ENCODE peak calls at places on chromosomes 11 and 22, in seven cellular contexts. L is tibial nerve, X is ovary, W is suprapubic skin, Q is transverse colon, K is body of pancreas, B is sigmoid colon. N is an unnamed sample.

GRCh38 chr11:34145847-34146381 is 40.5 kb downstream of the NAT10 start:
- DNase-seq in K (no peak), B (no peak), L (no peak), X (no peak), Q (no peak), W (no peak), N (no peak)

GRCh38 chr22:38869663-38870062 is 2.4 kb downstream of the CBX6 start:
- DNase-seq in X (no peak), W (peak), B (peak), Q (no peak), L (no peak), K (no peak), N (no peak)

GRCh38 chr11:34650528-34650927 is 29.6 kb downstream of the EHF start:
- DNase-seq in L (no peak), K (no peak), B (no peak), Q (no peak), X (no peak), W (no peak), N (no peak)

GRCh38 chr11:96905084-96905641 is 515.4 kb downstream of the JRKL start:
- DNase-seq in L (no peak), W (no peak), B (no peak), K (no peak), Q (no peak), X (no peak), N (no peak)

GRCh38 chr11:10930224-10930960 is 72.5 kb upstream of the ZBED5 start:
- DNase-seq in K (no peak), B (no peak), W (no peak), Q (peak), X (no peak), L (no peak), N (peak)

GRCh38 chr22:20397498-20397897 is 3.5 kb downstream of the ZNF74 start:
- DNase-seq in K (no peak), W (no peak), X (no peak), B (no peak), Q (no peak), L (no peak), N (no peak)

GRCh38 chr22:34861787-34862186 is 204.2 kb upstream of the ISX start:
- DNase-seq in K (no peak), B (no peak), Q (no peak), X (no peak), W (no peak), L (no peak), N (no peak)

GRCh38 chr11:38014405-38014804 is 1416.4 kb upstream of the RAG2 start:
- DNase-seq in X (no peak), Q (no peak), W (no peak), B (no peak), K (no peak), L (no peak), N (no peak)

GRCh38 chr11:126431401-126432064 is 76.0 kb downstream of the ST3GAL4 start:
- DNase-seq in X (peak), B (peak), Q (peak), W (peak), K (peak), L (no peak), N (no peak)

GRCh38 chr11:27722117-27722844 is 22.0 kb upstream of the BDNF start:
- DNase-seq in W (no peak), Q (peak), L (no peak), B (no peak), K (no peak), X (no peak), N (no peak)

GRCh38 chr11:76172583-76172982 is 33.7 kb downstream of the WNT11 start:
- DNase-seq in Q (no peak), L (no peak), X (no peak), K (no peak), W (no peak), B (no peak), N (no peak)

GRCh38 chr11:27837895-27838563 is 137.8 kb upstream of the BDNF start:
- DNase-seq in K (no peak), X (no peak), B (no peak), Q (no peak), W (no peak), L (no peak), N (no peak)

GRCh38 chr22:46829140-46829891 is 66.9 kb downstream of the TBC1D22A start:
- DNase-seq in Q (no peak), B (no peak), X (no peak), L (no peak), W (no peak), K (no peak), N (no peak)

GRCh38 chr22:38315801-38316339 is 1.4 kb downstream of the CSNK1E start:
- DNase-seq in K (no peak), B (no peak), L (no peak), Q (no peak), W (no peak), X (no peak), N (no peak)

GRCh38 chr22:42820075-42820763 is 36.9 kb downstream of the ARFGAP3 start:
- DNase-seq in B (no peak), Q (no peak), K (no peak), X (no peak), W (no peak), L (no peak), N (no peak)

GRCh38 chr11:118145285-118146227 is 7.1 kb downstream of the SCN4B start:
- DNase-seq in K (peak), X (peak), B (peak), W (peak), L (peak), Q (peak), N (peak)

GRCh38 chr22:23894710-23895598 is 771 bp downstream of the MIF start:
- DNase-seq in B (peak), K (peak), X (peak), W (peak), Q (peak), L (peak), N (peak)

GRCh38 chr11:132158091-132158490 is 787.7 kb downstream of the NTM start:
- DNase-seq in B (no peak), W (no peak), L (no peak), Q (no peak), X (no peak), K (peak), N (no peak)

GRCh38 chr11:7197469-7197868 is 54.2 kb upstream of the SYT9 start:
- DNase-seq in X (no peak), K (no peak), L (no peak), W (no peak), B (no peak), Q (no peak), N (no peak)

GRCh38 chr11:60389279-60389910 is 6.9 kb upstream of the MS4A14 start:
- DNase-seq in L (no peak), X (no peak), Q (no peak), W (no peak), B (no peak), K (peak), N (no peak)

GRCh38 chr11:19426022-19426718 is 185.4 kb upstream of the E2F8 start:
- DNase-seq in B (no peak), Q (no peak), K (no peak), X (no peak), W (no peak), L (no peak), N (no peak)

GRCh38 chr22:39173787-39174497 is 21.5 kb upstream of the CBX7 start:
- DNase-seq in K (no peak), W (no peak), X (no peak), L (no peak), Q (peak), B (no peak), N (peak)

GRCh38 chr22:36546092-36546804 is 17.3 kb upstream of the EIF3D start:
- DNase-seq in X (no peak), L (no peak), K (peak), B (no peak), W (no peak), Q (peak), N (no peak)

GRCh38 chr11:62133328-62134065 is 9.7 kb downstream of the INCENP start:
- DNase-seq in Q (no peak), W (peak), X (no peak), K (no peak), B (no peak), L (no peak), N (no peak)

GRCh38 chr22:46584081-46584903 is 35.9 kb upstream of the GRAMD4 start:
- DNase-seq in K (no peak), Q (no peak), L (no peak), B (peak), W (peak), X (no peak), N (no peak)

GRCh38 chr22:39906207-39906606 is 5.3 kb downstream of the GRAP2 start:
- DNase-seq in L (no peak), W (no peak), Q (no peak), X (no peak), K (no peak), B (no peak), N (no peak)

GRCh38 chr22:22593964-22594656 is 35.0 kb upstream of the PRAME start:
- DNase-seq in W (no peak), K (peak), Q (peak), L (peak), X (no peak), B (no peak), N (peak)

GRCh38 chr11:21429401-21429800 is 760.0 kb downstream of the NELL1 start:
- DNase-seq in X (no peak), W (no peak), Q (no peak), K (no peak), B (no peak), L (no peak), N (no peak)

GRCh38 chr22:48576333-48577013 is 1251.2 kb downstream of the BRD1 start:
- DNase-seq in X (no peak), L (no peak), Q (no peak), K (no peak), B (no peak), W (no peak), N (no peak)

GRCh38 chr11:126991596-126991995 is 9.0 kb downstream of the KIRREL3 start:
- DNase-seq in B (no peak), K (no peak), X (no peak), W (no peak), Q (no peak), L (no peak), N (no peak)

GRCh38 chr11:75602916-75603315 is 40.9 kb downstream of the SERPINH1 start:
- DNase-seq in L (no peak), X (no peak), W (no peak), B (no peak), Q (no peak), K (no peak), N (no peak)

GRCh38 chr22:27094633-27095308 is 437.4 kb downstream of the MIAT start:
- DNase-seq in B (peak), X (no peak), Q (no peak), L (no peak), W (no peak), K (no peak), N (no peak)

GRCh38 chr11:1437500-1437899 is 47.8 kb downstream of the BRSK2 start:
- DNase-seq in L (no peak), B (no peak), X (no peak), W (no peak), K (peak), Q (no peak), N (no peak)

GRCh38 chr11:44575962-44576361 is 10.5 kb downstream of the CD82 start:
- DNase-seq in K (no peak), X (no peak), L (no peak), Q (no peak), B (no peak), W (no peak), N (no peak)

GRCh38 chr11:44579172-44579804 is 13.8 kb downstream of the CD82 start:
- DNase-seq in L (no peak), Q (no peak), K (no peak), X (no peak), B (no peak), W (no peak), N (no peak)

GRCh38 chr11:44575288-44575672 is 9.8 kb downstream of the CD82 start:
- DNase-seq in W (no peak), K (no peak), X (peak), B (no peak), L (no peak), Q (no peak), N (no peak)

GRCh38 chr11:44578279-44578678 is 12.8 kb downstream of the CD82 start:
- DNase-seq in Q (no peak), X (no peak), K (no peak), B (no peak), L (no peak), W (no peak), N (no peak)

GRCh38 chr11:44577231-44577834 is 11.9 kb downstream of the CD82 start:
- DNase-seq in Q (no peak), X (no peak), B (no peak), K (no peak), L (no peak), W (no peak), N (no peak)
- TF ChIP-seq POLR2A in Q (no peak), X (no peak), B (no peak), K (no peak), L (no peak), W (no peak), N (no peak)

GRCh38 chr11:65918211-65919150 is at the start of gene C11orf68:
- DNase-seq in Q (no peak), L (no peak), K (peak), B (peak), X (peak), W (peak), N (no peak)
- TF ChIP-seq POLR2A in Q (no peak), L (peak), K (no peak), B (no peak), X (peak), W (no peak), N (peak)

DNA sequence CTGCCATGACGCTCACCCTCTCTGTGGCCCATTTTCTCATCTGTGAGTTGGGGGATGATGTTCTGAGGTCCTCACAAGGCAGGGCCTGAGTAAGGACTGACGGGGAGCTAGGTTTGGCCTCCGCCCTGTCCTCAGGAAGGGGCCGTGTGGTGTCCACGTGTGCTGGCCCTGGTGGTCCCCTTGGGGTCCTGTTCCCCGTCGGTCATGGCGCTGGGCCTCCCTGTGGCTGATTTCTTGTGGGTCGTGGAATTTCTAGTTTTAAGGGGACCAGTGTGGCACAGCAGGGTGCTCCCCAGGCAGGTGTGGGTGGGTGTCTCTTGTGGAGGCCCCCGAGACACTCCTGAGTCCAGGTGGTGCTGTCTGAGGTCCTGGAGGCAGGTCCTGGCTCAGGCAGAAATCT is 5.9 kb downstream of the LINC01488 start:
- DNase-seq in Q (no peak), L (no peak), X (no peak), K (no peak), B (no peak), W (no peak), N (no peak)
- TF ChIP-seq POLR2A in Q (no peak), L (no peak), X (no peak), K (no peak), B (no peak), W (no peak), N (no peak)

GRCh38 chr11:123091541-123091940 is 29.6 kb upstream of the HSPA8 start:
- DNase-seq in K (no peak), L (no peak), X (no peak), Q (no peak), W (no peak), B (no peak), N (no peak)

GRCh38 chr11:123093686-123094085 is 31.8 kb upstream of the HSPA8 start:
- DNase-seq in L (no peak), X (no peak), W (no peak), B (no peak), Q (no peak), K (no peak), N (no peak)
- TF ChIP-seq POLR2A in L (no peak), X (no peak), W (no peak), B (no peak), Q (no peak), K (no peak), N (no peak)

DNA sequence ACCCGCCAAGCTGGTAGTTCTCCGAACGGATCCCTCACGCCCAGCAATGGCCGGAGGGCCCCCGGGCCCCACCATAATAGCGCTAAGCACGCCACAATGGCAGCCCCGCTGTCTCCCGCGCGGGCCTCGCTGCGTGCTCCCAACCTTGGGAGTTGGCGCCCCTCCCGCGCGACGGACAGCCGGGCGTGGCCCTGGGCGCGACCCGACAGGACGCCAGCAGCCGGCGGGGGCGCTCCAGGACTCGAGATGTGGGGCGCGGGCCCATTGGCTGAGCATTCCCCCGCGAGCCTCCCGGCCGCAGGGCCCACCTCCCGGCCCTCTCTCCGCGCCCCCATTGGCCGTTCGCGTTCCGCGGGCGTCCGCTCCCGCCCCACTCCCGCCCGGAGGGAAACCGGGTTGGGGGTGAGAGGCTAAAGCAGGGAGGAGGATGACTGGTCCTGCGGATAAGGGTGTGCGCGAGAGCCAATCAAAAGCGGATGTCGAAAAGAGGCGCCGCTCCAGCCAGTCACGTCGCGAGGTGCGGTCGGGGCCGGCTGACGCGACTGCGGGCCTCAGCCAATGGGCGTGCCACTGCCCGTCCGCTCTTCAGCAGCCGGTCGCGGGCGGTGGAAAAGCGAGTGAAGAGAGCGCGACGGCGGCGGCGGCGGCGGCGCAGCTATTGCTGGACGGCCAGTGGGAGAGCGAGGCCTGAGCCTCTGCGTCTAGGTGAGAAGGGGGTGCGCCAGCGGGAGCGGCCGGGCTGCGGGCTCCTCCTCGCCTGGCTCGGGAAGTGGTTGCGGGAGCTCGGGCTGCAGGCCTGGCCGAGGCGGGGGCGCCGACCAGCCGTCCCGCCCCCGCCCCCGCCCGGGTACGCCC is at the start of gene FAR1:
- DNase-seq in X (peak), L (peak), K (peak), Q (peak), B (peak), W (peak), N (peak)
- TF ChIP-seq POLR2A in X (peak), L (peak), K (peak), Q (peak), B (peak), W (no peak), N (peak)

GRCh38 chr11:12909866-12910265 is 99.2 kb upstream of the RASSF10 start:
- DNase-seq in X (no peak), L (no peak), W (no peak), Q (no peak), K (no peak), B (no peak), N (no peak)
- TF ChIP-seq POLR2A in X (no peak), L (no peak), W (no peak), Q (no peak), K (no peak), B (no peak), N (no peak)

GRCh38 chr11:47216141-47216798 is 1.5 kb downstream of the DDB2 start:
- DNase-seq in L (no peak), B (no peak), W (no peak), X (peak), K (peak), Q (peak), N (peak)

GRCh38 chr11:47213985-47214564 is 699 bp upstream of the DDB2 start:
- DNase-seq in B (peak), Q (peak), L (peak), X (peak), W (peak), K (peak), N (peak)

GRCh38 chr11:47212938-47213337 is 1.8 kb upstream of the DDB2 start:
- DNase-seq in W (no peak), L (no peak), X (peak), K (no peak), Q (peak), B (no peak), N (peak)

GRCh38 chr11:47220401-47220821 is 5.6 kb downstream of the DDB2 start:
- DNase-seq in Q (no peak), K (no peak), B (no peak), W (no peak), L (no peak), X (no peak), N (no peak)

DNA sequence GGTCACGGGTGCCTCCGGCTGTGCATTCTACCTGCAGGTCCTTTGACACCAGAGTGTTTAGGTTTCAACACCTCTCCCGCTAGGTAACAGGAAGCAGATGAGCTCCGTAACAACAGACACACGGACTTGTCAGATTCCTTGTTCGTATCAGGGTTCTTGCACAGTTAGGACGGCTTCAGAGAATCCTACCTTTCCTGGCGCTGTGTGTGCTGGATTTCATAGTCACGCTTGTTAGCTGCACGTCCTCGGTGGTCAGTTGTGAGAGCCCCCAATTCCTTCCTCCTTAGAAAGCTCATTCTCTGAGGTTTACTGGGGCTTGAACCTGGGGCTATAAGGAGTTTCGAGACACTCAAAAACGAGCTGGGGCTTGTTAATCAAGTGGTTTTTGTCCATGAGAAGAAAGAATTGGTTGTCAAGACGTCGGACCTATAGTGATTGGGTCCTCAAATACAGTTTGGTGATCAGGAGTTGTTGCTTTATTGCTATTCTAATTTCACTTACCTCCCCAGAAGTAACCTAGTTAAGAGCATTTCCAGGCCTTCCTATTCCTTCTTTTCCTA is 672 bp downstream of the DDB2 start:
- DNase-seq in L (no peak), Q (no peak), X (no peak), K (no peak), W (no peak), B (no peak), N (no peak)
- TF ChIP-seq POLR2A in L (no peak), Q (no peak), X (no peak), K (no peak), W (no peak), B (no peak), N (peak)

GRCh38 chr11:134486704-134487103 is 74.7 kb upstream of the B3GAT1 start:
- DNase-seq in X (no peak), K (no peak), W (no peak), Q (no peak), B (no peak), L (no peak), N (no peak)

GRCh38 chr11:134483857-134484256 is 71.8 kb upstream of the B3GAT1 start:
- DNase-seq in W (no peak), Q (no peak), B (no peak), L (no peak), X (no peak), K (no peak), N (no peak)

GRCh38 chr11:134488512-134488911 is 76.5 kb upstream of the B3GAT1 start:
- DNase-seq in L (no peak), B (no peak), X (no peak), Q (no peak), W (no peak), K (no peak), N (no peak)

GRCh38 chr11:134485316-134485715 is 73.3 kb upstream of the B3GAT1 start:
- DNase-seq in K (no peak), Q (no peak), W (no peak), L (no peak), X (no peak), B (no peak), N (no peak)

GRCh38 chr11:134486106-134486505 is 74.1 kb upstream of the B3GAT1 start:
- DNase-seq in K (no peak), B (no peak), L (no peak), W (no peak), Q (no peak), X (no peak), N (no peak)
- TF ChIP-seq POLR2A in K (no peak), B (no peak), L (no peak), W (no peak), Q (no peak), X (no peak), N (no peak)

GRCh38 chr11:112024178-112024777 is 930 bp upstream of the DLAT start:
- DNase-seq in X (no peak), L (no peak), W (no peak), Q (no peak), B (no peak), K (no peak), N (no peak)

GRCh38 chr11:112029460-112029859 is 4.3 kb downstream of the DLAT start:
- DNase-seq in K (no peak), L (no peak), X (no peak), Q (no peak), B (no peak), W (no peak), N (no peak)

GRCh38 chr11:112025682-112026081 is 474 bp downstream of the DLAT start:
- DNase-seq in B (no peak), X (no peak), K (no peak), Q (no peak), W (no peak), L (no peak), N (no peak)

GRCh38 chr11:112023104-112023503 is 2.1 kb upstream of the DLAT start:
- DNase-seq in X (no peak), W (no peak), Q (no peak), K (no peak), B (no peak), L (no peak), N (no peak)

GRCh38 chr11:112024778-112025678 is at the start of gene DLAT:
- DNase-seq in Q (peak), L (peak), W (peak), B (peak), K (peak), X (peak), N (peak)
- TF ChIP-seq POLR2A in Q (peak), L (no peak), W (no peak), B (peak), K (peak), X (peak), N (peak)

N was measured in Peyer's patch.